ENCODE peak calls at places on chromosomes 7 and 10, in seven cellular contexts. One of them, this sample, is unnamed. For H3K27me3, the result is how much of the 10 kb centered on the place peaks cover.

GRCh38 chr7:155644971-155645509 is 579 bp downstream of the RBM33 start:
- DNase-seq in upper lobe of right lung: peak
- DNase-seq in Caco-2: peak
- DNase-seq in ovary: peak
- DNase-seq in IMR-90: no peak
- DNase-seq in colonic mucosa: peak
- DNase-seq in AG04450: no peak
- DNase-seq in this sample: no peak

GRCh38 chr7:135645296-135645904 is 16.9 kb upstream of the STMP1 start:
- DNase-seq in colonic mucosa: no peak
- DNase-seq in Caco-2: peak
- DNase-seq in ovary: no peak
- DNase-seq in AG04450: no peak
- DNase-seq in IMR-90: peak
- DNase-seq in upper lobe of right lung: no peak
- DNase-seq in this sample: no peak

GRCh38 chr10:35006836-35007235 is 83.3 kb downstream of the CUL2 start:
- DNase-seq in Caco-2: no peak
- DNase-seq in IMR-90: peak
- DNase-seq in AG04450: peak
- DNase-seq in upper lobe of right lung: no peak
- DNase-seq in ovary: no peak
- DNase-seq in colonic mucosa: no peak
- DNase-seq in this sample: no peak

GRCh38 chr7:496528-497295 is 22.9 kb downstream of the PDGFA start:
- DNase-seq in upper lobe of right lung: peak
- DNase-seq in IMR-90: no peak
- DNase-seq in colonic mucosa: no peak
- DNase-seq in ovary: no peak
- DNase-seq in Caco-2: no peak
- DNase-seq in AG04450: no peak
- DNase-seq in this sample: no peak

GRCh38 chr10:21020545-21020944 is 123.4 kb upstream of the NEBL start:
- DNase-seq in colonic mucosa: peak
- DNase-seq in AG04450: no peak
- DNase-seq in IMR-90: no peak
- DNase-seq in Caco-2: peak
- DNase-seq in upper lobe of right lung: no peak
- DNase-seq in ovary: no peak
- DNase-seq in this sample: peak

GRCh38 chr10:26386800-26387199 is 51.3 kb upstream of the APBB1IP start:
- DNase-seq in IMR-90: no peak
- DNase-seq in Caco-2: no peak
- DNase-seq in colonic mucosa: no peak
- DNase-seq in ovary: no peak
- DNase-seq in AG04450: no peak
- DNase-seq in upper lobe of right lung: no peak
- DNase-seq in this sample: no peak

GRCh38 chr7:44489955-44490350 is 505 bp downstream of the NUDCD3 start:
- DNase-seq in ovary: peak
- DNase-seq in IMR-90: peak
- DNase-seq in colonic mucosa: peak
- DNase-seq in AG04450: no peak
- DNase-seq in upper lobe of right lung: peak
- DNase-seq in Caco-2: no peak
- DNase-seq in this sample: no peak

GRCh38 chr10:89633484-89633883 is 11.6 kb downstream of the PANK1 start:
- DNase-seq in colonic mucosa: no peak
- DNase-seq in Caco-2: no peak
- DNase-seq in ovary: no peak
- DNase-seq in upper lobe of right lung: no peak
- DNase-seq in AG04450: peak
- DNase-seq in IMR-90: peak
- DNase-seq in this sample: no peak

GRCh38 chr10:117253908-117254307 is 13.0 kb downstream of the SLC18A2 start:
- DNase-seq in upper lobe of right lung: no peak
- DNase-seq in colonic mucosa: no peak
- DNase-seq in ovary: no peak
- DNase-seq in AG04450: no peak
- DNase-seq in Caco-2: no peak
- DNase-seq in IMR-90: no peak
- DNase-seq in this sample: no peak

GRCh38 chr7:105902325-105902911 is 26.0 kb upstream of the ATXN7L1 start:
- DNase-seq in IMR-90: no peak
- DNase-seq in ovary: no peak
- DNase-seq in AG04450: no peak
- DNase-seq in upper lobe of right lung: no peak
- DNase-seq in Caco-2: no peak
- DNase-seq in colonic mucosa: no peak
- DNase-seq in this sample: no peak

GRCh38 chr7:77370606-77371005 is 45.5 kb downstream of the GSAP start:
- DNase-seq in IMR-90: no peak
- DNase-seq in AG04450: no peak
- DNase-seq in upper lobe of right lung: no peak
- DNase-seq in ovary: no peak
- DNase-seq in colonic mucosa: no peak
- DNase-seq in Caco-2: no peak
- DNase-seq in this sample: no peak

GRCh38 chr10:58653139-58653538 is 140.5 kb downstream of the BICC1 start:
- DNase-seq in colonic mucosa: no peak
- DNase-seq in AG04450: no peak
- DNase-seq in IMR-90: peak
- DNase-seq in upper lobe of right lung: no peak
- DNase-seq in Caco-2: no peak
- DNase-seq in ovary: no peak
- DNase-seq in this sample: no peak

GRCh38 chr10:86971146-86971991 is 3.1 kb downstream of the ADIRF start:
- DNase-seq in AG04450: peak
- DNase-seq in colonic mucosa: peak
- DNase-seq in IMR-90: peak
- DNase-seq in upper lobe of right lung: peak
- DNase-seq in ovary: peak
- DNase-seq in Caco-2: peak
- DNase-seq in this sample: peak

GRCh38 chr10:112919721-112920120 is 30.3 kb upstream of the TCF7L2 start:
- DNase-seq in ovary: no peak
- DNase-seq in IMR-90: peak
- DNase-seq in AG04450: no peak
- DNase-seq in upper lobe of right lung: no peak
- DNase-seq in Caco-2: no peak
- DNase-seq in colonic mucosa: no peak
- DNase-seq in this sample: no peak

GRCh38 chr10:60197206-60197605 is 192.5 kb downstream of the ANK3 start:
- DNase-seq in IMR-90: no peak
- DNase-seq in upper lobe of right lung: no peak
- DNase-seq in colonic mucosa: no peak
- DNase-seq in AG04450: no peak
- DNase-seq in ovary: no peak
- DNase-seq in Caco-2: no peak
- DNase-seq in this sample: no peak

GRCh38 chr7:81937091-81937490 is 167.2 kb upstream of the HGF start:
- DNase-seq in upper lobe of right lung: no peak
- DNase-seq in IMR-90: peak
- DNase-seq in colonic mucosa: no peak
- DNase-seq in AG04450: no peak
- DNase-seq in Caco-2: no peak
- DNase-seq in ovary: no peak
- DNase-seq in this sample: no peak

GRCh38 chr7:7971308-7972040 is 2.9 kb downstream of the GLCCI1 start:
- DNase-seq in Caco-2: no peak
- DNase-seq in upper lobe of right lung: no peak
- DNase-seq in colonic mucosa: no peak
- DNase-seq in ovary: no peak
- DNase-seq in IMR-90: no peak
- DNase-seq in AG04450: no peak
- DNase-seq in this sample: no peak

GRCh38 chr10:52436664-52437063 is 122.6 kb downstream of the DKK1 start:
- DNase-seq in Caco-2: no peak
- DNase-seq in ovary: no peak
- DNase-seq in AG04450: peak
- DNase-seq in IMR-90: peak
- DNase-seq in colonic mucosa: no peak
- DNase-seq in upper lobe of right lung: no peak
- DNase-seq in this sample: no peak

GRCh38 chr7:1706721-1707613 is 36.9 kb downstream of the ELFN1 start:
- DNase-seq in colonic mucosa: no peak
- DNase-seq in ovary: no peak
- DNase-seq in Caco-2: no peak
- DNase-seq in IMR-90: no peak
- DNase-seq in AG04450: no peak
- DNase-seq in upper lobe of right lung: peak
- DNase-seq in this sample: peak

GRCh38 chr7:153432056-153432455 is 620.1 kb upstream of the DPP6 start:
- DNase-seq in Caco-2: peak
- DNase-seq in AG04450: no peak
- DNase-seq in upper lobe of right lung: no peak
- DNase-seq in ovary: no peak
- DNase-seq in colonic mucosa: no peak
- DNase-seq in IMR-90: no peak
- DNase-seq in this sample: no peak

GRCh38 chr7:153433223-153433622 is 619.0 kb upstream of the DPP6 start:
- DNase-seq in IMR-90: no peak
- DNase-seq in Caco-2: no peak
- DNase-seq in upper lobe of right lung: no peak
- DNase-seq in ovary: no peak
- DNase-seq in colonic mucosa: no peak
- DNase-seq in AG04450: no peak
- DNase-seq in this sample: no peak

GRCh38 chr7:153430931-153431330 is 621.3 kb upstream of the DPP6 start:
- DNase-seq in AG04450: no peak
- DNase-seq in ovary: no peak
- DNase-seq in Caco-2: no peak
- DNase-seq in colonic mucosa: no peak
- DNase-seq in IMR-90: no peak
- DNase-seq in upper lobe of right lung: no peak
- DNase-seq in this sample: peak
- H3K27me3 ChIP-seq in AG04450: under half
- H3K27me3 ChIP-seq in ovary: under half
- H3K27me3 ChIP-seq in Caco-2: under half
- H3K27me3 ChIP-seq in colonic mucosa: under half
- H3K27me3 ChIP-seq in IMR-90: under half
- H3K27me3 ChIP-seq in upper lobe of right lung: under half
- H3K27me3 ChIP-seq in this sample: under half

DNA sequence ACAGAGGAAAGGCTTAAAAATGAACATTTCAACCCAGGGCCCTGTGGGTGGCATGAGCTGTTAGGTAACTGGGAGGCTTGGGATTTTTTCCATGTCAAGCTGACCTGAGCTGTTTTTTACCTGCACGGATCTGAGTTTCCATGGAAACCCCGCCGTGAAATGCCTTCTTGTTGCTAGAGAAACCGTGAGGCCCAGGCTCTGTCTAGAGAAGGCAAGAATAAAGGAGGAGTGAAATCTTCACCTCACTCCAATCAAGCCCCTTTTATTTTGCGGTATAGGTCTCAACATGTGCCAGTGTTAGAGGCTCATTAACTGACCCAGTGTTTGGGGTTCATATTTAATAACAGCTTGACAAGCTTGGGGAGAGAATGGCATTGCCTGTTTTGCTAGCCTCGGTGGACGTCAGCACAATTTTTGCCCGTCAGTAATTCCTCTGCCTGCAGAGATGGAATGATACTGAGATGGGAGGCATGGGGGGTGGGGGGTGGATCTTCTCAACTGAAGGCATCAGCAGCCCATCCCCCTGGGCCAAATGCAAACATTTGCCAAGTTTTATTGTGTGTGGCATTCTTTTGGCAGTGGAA is 48.9 kb upstream of the PDCD4 start:
- DNase-seq in colonic mucosa: peak
- DNase-seq in upper lobe of right lung: no peak
- DNase-seq in IMR-90: no peak
- DNase-seq in AG04450: no peak
- DNase-seq in Caco-2: peak
- DNase-seq in ovary: no peak
- DNase-seq in this sample: peak
- H3K4me3 ChIP-seq in colonic mucosa: no peak
- H3K4me3 ChIP-seq in upper lobe of right lung: no peak
- H3K4me3 ChIP-seq in IMR-90: no peak
- H3K4me3 ChIP-seq in AG04450: no peak
- H3K4me3 ChIP-seq in Caco-2: no peak
- H3K4me3 ChIP-seq in ovary: no peak
- H3K4me3 ChIP-seq in this sample: no peak

DNA sequence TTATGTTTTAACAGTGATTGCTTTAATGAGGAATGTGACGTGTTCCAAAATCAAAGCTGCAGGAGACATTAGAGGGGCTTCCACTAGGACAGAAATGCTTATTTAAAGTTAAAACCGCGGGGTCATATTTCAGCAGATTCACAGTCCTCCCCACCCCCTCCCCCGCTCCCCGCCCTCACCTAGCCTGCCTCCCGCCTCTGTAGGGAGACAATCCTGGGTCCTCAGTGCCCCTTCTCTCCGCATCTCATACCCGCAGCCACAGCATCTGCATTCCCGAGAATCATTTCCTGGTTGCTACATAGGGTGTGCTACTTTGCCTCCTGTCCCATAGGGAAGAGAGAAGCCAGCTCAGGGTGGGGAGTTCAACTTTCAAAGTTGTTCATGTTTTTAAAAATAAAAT is 3.1 kb upstream of the DRGX start:
- DNase-seq in IMR-90: no peak
- DNase-seq in colonic mucosa: no peak
- DNase-seq in Caco-2: no peak
- DNase-seq in AG04450: no peak
- DNase-seq in ovary: no peak
- DNase-seq in upper lobe of right lung: no peak
- DNase-seq in this sample: peak
- H3K27me3 ChIP-seq in IMR-90: half or more
- H3K27me3 ChIP-seq in colonic mucosa: half or more
- H3K27me3 ChIP-seq in Caco-2: under half
- H3K27me3 ChIP-seq in AG04450: half or more
- H3K27me3 ChIP-seq in ovary: under half
- H3K27me3 ChIP-seq in upper lobe of right lung: half or more
- H3K27me3 ChIP-seq in this sample: half or more

GRCh38 chr10:99730026-99730425 is 1.9 kb downstream of the COX15 start:
- DNase-seq in IMR-90: peak
- DNase-seq in AG04450: no peak
- DNase-seq in ovary: no peak
- DNase-seq in Caco-2: no peak
- DNase-seq in upper lobe of right lung: no peak
- DNase-seq in colonic mucosa: no peak
- DNase-seq in this sample: no peak

GRCh38 chr10:99732033-99732912 is at the start of the genes COX15 and CUTC:
- DNase-seq in upper lobe of right lung: peak
- DNase-seq in colonic mucosa: peak
- DNase-seq in ovary: peak
- DNase-seq in IMR-90: peak
- DNase-seq in Caco-2: peak
- DNase-seq in AG04450: peak
- DNase-seq in this sample: peak

GRCh38 chr10:99731296-99732032 is 463 bp downstream of the COX15 start:
- DNase-seq in colonic mucosa: no peak
- DNase-seq in AG04450: no peak
- DNase-seq in IMR-90: no peak
- DNase-seq in upper lobe of right lung: no peak
- DNase-seq in Caco-2: no peak
- DNase-seq in ovary: no peak
- DNase-seq in this sample: no peak

DNA sequence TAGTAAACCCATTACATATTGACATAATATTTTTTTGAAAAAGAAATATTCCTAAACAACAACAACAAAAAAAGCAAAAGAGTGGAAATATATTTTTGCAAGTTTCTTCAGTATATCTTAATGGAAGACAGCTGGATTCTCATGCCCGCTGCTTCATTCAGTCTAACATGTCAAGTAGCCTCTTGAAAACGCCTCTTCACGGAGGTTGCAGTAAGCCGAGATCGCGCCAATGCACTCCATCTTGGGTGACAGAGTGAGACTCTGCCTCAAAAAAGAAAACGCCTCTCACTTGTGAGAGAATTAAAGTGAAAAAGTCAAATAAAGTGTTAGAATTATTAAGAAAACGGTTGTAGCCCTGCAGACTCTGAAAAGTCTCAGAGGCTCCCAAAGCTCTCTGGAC is 1.3 kb downstream of the CUTC start:
- DNase-seq in colonic mucosa: no peak
- DNase-seq in Caco-2: no peak
- DNase-seq in ovary: no peak
- DNase-seq in IMR-90: peak
- DNase-seq in AG04450: no peak
- DNase-seq in upper lobe of right lung: no peak
- DNase-seq in this sample: no peak
- H3K4me3 ChIP-seq in colonic mucosa: peak
- H3K4me3 ChIP-seq in Caco-2: peak
- H3K4me3 ChIP-seq in ovary: no peak
- H3K4me3 ChIP-seq in IMR-90: no peak
- H3K4me3 ChIP-seq in AG04450: peak
- H3K4me3 ChIP-seq in upper lobe of right lung: peak
- H3K4me3 ChIP-seq in this sample: no peak